ENCODE peak calls at places on chromosomes 13 and 19, in ten cellular contexts. One of them, this sample, is unnamed.

GRCh38 chr19:34676697-34677385 is at the start of gene SCGB2B2:
- DNase-seq in PC-3: peak
- DNase-seq in lower lobe of right lung: peak
- DNase-seq in keratinocyte: no peak
- DNase-seq in suprapubic skin: peak
- DNase-seq in stomach: no peak
- DNase-seq in brain microvascular endothelial cell: no peak
- DNase-seq in OCI-LY7: peak
- DNase-seq in foreskin fibroblast: no peak
- DNase-seq in AG09319: no peak
- DNase-seq in this sample: no peak

GRCh38 chr13:22229916-22230315 is 559.0 kb downstream of the FGF9 start:
- DNase-seq in PC-3: no peak
- DNase-seq in lower lobe of right lung: no peak
- DNase-seq in keratinocyte: no peak
- DNase-seq in suprapubic skin: no peak
- DNase-seq in stomach: no peak
- DNase-seq in brain microvascular endothelial cell: no peak
- DNase-seq in OCI-LY7: no peak
- DNase-seq in foreskin fibroblast: no peak
- DNase-seq in AG09319: no peak
- DNase-seq in this sample: no peak

GRCh38 chr19:29694669-29695627 is 20.1 kb downstream of the C19orf12 start:
- DNase-seq in PC-3: peak
- DNase-seq in lower lobe of right lung: peak
- DNase-seq in keratinocyte: no peak
- DNase-seq in suprapubic skin: peak
- DNase-seq in stomach: peak
- DNase-seq in brain microvascular endothelial cell: peak
- DNase-seq in OCI-LY7: peak
- DNase-seq in foreskin fibroblast: peak
- DNase-seq in AG09319: peak
- DNase-seq in this sample: no peak

GRCh38 chr19:40383668-40384248 is 6.2 kb downstream of the HIPK4 start:
- DNase-seq in PC-3: no peak
- DNase-seq in lower lobe of right lung: no peak
- DNase-seq in keratinocyte: no peak
- DNase-seq in suprapubic skin: no peak
- DNase-seq in stomach: no peak
- DNase-seq in brain microvascular endothelial cell: no peak
- DNase-seq in OCI-LY7: no peak
- DNase-seq in foreskin fibroblast: no peak
- DNase-seq in AG09319: no peak
- DNase-seq in this sample: no peak

GRCh38 chr13:93233997-93234416 is 7.4 kb downstream of the GPC6 start:
- DNase-seq in PC-3: no peak
- DNase-seq in lower lobe of right lung: no peak
- DNase-seq in keratinocyte: no peak
- DNase-seq in suprapubic skin: no peak
- DNase-seq in stomach: no peak
- DNase-seq in brain microvascular endothelial cell: no peak
- DNase-seq in OCI-LY7: peak
- DNase-seq in foreskin fibroblast: no peak
- DNase-seq in AG09319: no peak
- DNase-seq in this sample: peak

GRCh38 chr13:68888832-68889231 is 1218.8 kb upstream of the ATXN8OS start:
- DNase-seq in PC-3: peak
- DNase-seq in lower lobe of right lung: no peak
- DNase-seq in keratinocyte: no peak
- DNase-seq in suprapubic skin: no peak
- DNase-seq in stomach: no peak
- DNase-seq in brain microvascular endothelial cell: no peak
- DNase-seq in OCI-LY7: no peak
- DNase-seq in foreskin fibroblast: no peak
- DNase-seq in AG09319: no peak
- DNase-seq in this sample: no peak

GRCh38 chr19:275958-276646 is 15.1 kb downstream of the PLPP2 start:
- DNase-seq in PC-3: no peak
- DNase-seq in lower lobe of right lung: no peak
- DNase-seq in keratinocyte: no peak
- DNase-seq in suprapubic skin: no peak
- DNase-seq in stomach: no peak
- DNase-seq in brain microvascular endothelial cell: no peak
- DNase-seq in OCI-LY7: no peak
- DNase-seq in foreskin fibroblast: no peak
- DNase-seq in AG09319: no peak
- DNase-seq in this sample: no peak

GRCh38 chr19:1161716-1162115 is 12.4 kb downstream of the SBNO2 start:
- DNase-seq in PC-3: no peak
- DNase-seq in lower lobe of right lung: peak
- DNase-seq in keratinocyte: no peak
- DNase-seq in suprapubic skin: no peak
- DNase-seq in stomach: peak
- DNase-seq in brain microvascular endothelial cell: no peak
- DNase-seq in OCI-LY7: no peak
- DNase-seq in foreskin fibroblast: no peak
- DNase-seq in AG09319: no peak
- DNase-seq in this sample: no peak

GRCh38 chr19:35264281-35265125 is 4.3 kb upstream of the USF2 start:
- DNase-seq in PC-3: no peak
- DNase-seq in lower lobe of right lung: peak
- DNase-seq in keratinocyte: no peak
- DNase-seq in suprapubic skin: peak
- DNase-seq in stomach: peak
- DNase-seq in brain microvascular endothelial cell: no peak
- DNase-seq in OCI-LY7: no peak
- DNase-seq in foreskin fibroblast: no peak
- DNase-seq in AG09319: no peak
- DNase-seq in this sample: peak

GRCh38 chr13:64546371-64546770 is 2683.8 kb downstream of the PCDH9 start:
- DNase-seq in PC-3: peak
- DNase-seq in lower lobe of right lung: no peak
- DNase-seq in keratinocyte: no peak
- DNase-seq in suprapubic skin: no peak
- DNase-seq in stomach: no peak
- DNase-seq in brain microvascular endothelial cell: no peak
- DNase-seq in OCI-LY7: no peak
- DNase-seq in foreskin fibroblast: peak
- DNase-seq in AG09319: no peak
- DNase-seq in this sample: no peak

GRCh38 chr19:12163841-12164240 is 945 bp downstream of the ZNF136 start:
- DNase-seq in PC-3: peak
- DNase-seq in lower lobe of right lung: no peak
- DNase-seq in keratinocyte: no peak
- DNase-seq in suprapubic skin: no peak
- DNase-seq in stomach: no peak
- DNase-seq in brain microvascular endothelial cell: no peak
- DNase-seq in OCI-LY7: no peak
- DNase-seq in foreskin fibroblast: peak
- DNase-seq in AG09319: no peak
- DNase-seq in this sample: no peak

GRCh38 chr19:47122359-47123335 is 8.0 kb upstream of the SAE1 start:
- DNase-seq in PC-3: peak
- DNase-seq in lower lobe of right lung: no peak
- DNase-seq in keratinocyte: no peak
- DNase-seq in suprapubic skin: no peak
- DNase-seq in stomach: no peak
- DNase-seq in brain microvascular endothelial cell: peak
- DNase-seq in OCI-LY7: no peak
- DNase-seq in foreskin fibroblast: peak
- DNase-seq in AG09319: no peak
- DNase-seq in this sample: no peak

GRCh38 chr19:907183-907853 is 5.7 kb downstream of the R3HDM4 start:
- DNase-seq in PC-3: no peak
- DNase-seq in lower lobe of right lung: peak
- DNase-seq in keratinocyte: no peak
- DNase-seq in suprapubic skin: no peak
- DNase-seq in stomach: no peak
- DNase-seq in brain microvascular endothelial cell: no peak
- DNase-seq in OCI-LY7: peak
- DNase-seq in foreskin fibroblast: no peak
- DNase-seq in AG09319: no peak
- DNase-seq in this sample: peak

GRCh38 chr13:23866420-23867026 is 22.7 kb downstream of the MIPEP start:
- DNase-seq in PC-3: peak
- DNase-seq in lower lobe of right lung: no peak
- DNase-seq in keratinocyte: no peak
- DNase-seq in suprapubic skin: no peak
- DNase-seq in stomach: no peak
- DNase-seq in brain microvascular endothelial cell: no peak
- DNase-seq in OCI-LY7: no peak
- DNase-seq in foreskin fibroblast: no peak
- DNase-seq in AG09319: no peak
- DNase-seq in this sample: no peak

GRCh38 chr13:109344552-109345157 is 441.7 kb downstream of the IRS2 start:
- DNase-seq in PC-3: peak
- DNase-seq in lower lobe of right lung: no peak
- DNase-seq in keratinocyte: no peak
- DNase-seq in suprapubic skin: no peak
- DNase-seq in stomach: no peak
- DNase-seq in brain microvascular endothelial cell: peak
- DNase-seq in OCI-LY7: no peak
- DNase-seq in foreskin fibroblast: peak
- DNase-seq in AG09319: no peak
- DNase-seq in this sample: no peak

GRCh38 chr19:10478903-10479384 is 24.2 kb downstream of the KEAP1 start:
- DNase-seq in PC-3: peak
- DNase-seq in lower lobe of right lung: peak
- DNase-seq in keratinocyte: peak
- DNase-seq in suprapubic skin: peak
- DNase-seq in stomach: peak
- DNase-seq in brain microvascular endothelial cell: peak
- DNase-seq in OCI-LY7: peak
- DNase-seq in foreskin fibroblast: peak
- DNase-seq in AG09319: peak
- DNase-seq in this sample: peak

GRCh38 chr13:113545931-113546516 is 38.5 kb upstream of the TFDP1 start:
- DNase-seq in PC-3: no peak
- DNase-seq in lower lobe of right lung: peak
- DNase-seq in keratinocyte: no peak
- DNase-seq in suprapubic skin: peak
- DNase-seq in stomach: no peak
- DNase-seq in brain microvascular endothelial cell: no peak
- DNase-seq in OCI-LY7: no peak
- DNase-seq in foreskin fibroblast: no peak
- DNase-seq in AG09319: no peak
- DNase-seq in this sample: peak

GRCh38 chr13:52868190-52868589 is 19.8 kb upstream of the PCDH8 start:
- DNase-seq in PC-3: no peak
- DNase-seq in lower lobe of right lung: no peak
- DNase-seq in keratinocyte: no peak
- DNase-seq in suprapubic skin: no peak
- DNase-seq in stomach: no peak
- DNase-seq in brain microvascular endothelial cell: no peak
- DNase-seq in OCI-LY7: no peak
- DNase-seq in foreskin fibroblast: no peak
- DNase-seq in AG09319: no peak
- DNase-seq in this sample: no peak

GRCh38 chr13:26629260-26629659 is 71.8 kb downstream of the WASF3 start:
- DNase-seq in PC-3: peak
- DNase-seq in lower lobe of right lung: no peak
- DNase-seq in keratinocyte: no peak
- DNase-seq in suprapubic skin: no peak
- DNase-seq in stomach: no peak
- DNase-seq in brain microvascular endothelial cell: peak
- DNase-seq in OCI-LY7: peak
- DNase-seq in foreskin fibroblast: no peak
- DNase-seq in AG09319: no peak
- DNase-seq in this sample: no peak
- TF ChIP-seq CTCF in PC-3: peak
- TF ChIP-seq CTCF in lower lobe of right lung: no peak
- TF ChIP-seq CTCF in keratinocyte: peak
- TF ChIP-seq CTCF in suprapubic skin: no peak
- TF ChIP-seq CTCF in stomach: no peak
- TF ChIP-seq CTCF in brain microvascular endothelial cell: peak
- TF ChIP-seq CTCF in OCI-LY7: peak
- TF ChIP-seq CTCF in foreskin fibroblast: no peak
- TF ChIP-seq CTCF in AG09319: peak
- TF ChIP-seq CTCF in this sample: no peak

GRCh38 chr19:43779820-43780219 is 953 bp downstream of the KCNN4 start:
- DNase-seq in PC-3: peak
- DNase-seq in lower lobe of right lung: no peak
- DNase-seq in keratinocyte: no peak
- DNase-seq in suprapubic skin: no peak
- DNase-seq in stomach: no peak
- DNase-seq in brain microvascular endothelial cell: no peak
- DNase-seq in OCI-LY7: peak
- DNase-seq in foreskin fibroblast: no peak
- DNase-seq in AG09319: no peak
- DNase-seq in this sample: no peak
- TF ChIP-seq CTCF in PC-3: peak
- TF ChIP-seq CTCF in lower lobe of right lung: no peak
- TF ChIP-seq CTCF in keratinocyte: no peak
- TF ChIP-seq CTCF in suprapubic skin: no peak
- TF ChIP-seq CTCF in stomach: no peak
- TF ChIP-seq CTCF in brain microvascular endothelial cell: peak
- TF ChIP-seq CTCF in OCI-LY7: peak
- TF ChIP-seq CTCF in foreskin fibroblast: no peak
- TF ChIP-seq CTCF in AG09319: no peak
- TF ChIP-seq CTCF in this sample: peak

DNA sequence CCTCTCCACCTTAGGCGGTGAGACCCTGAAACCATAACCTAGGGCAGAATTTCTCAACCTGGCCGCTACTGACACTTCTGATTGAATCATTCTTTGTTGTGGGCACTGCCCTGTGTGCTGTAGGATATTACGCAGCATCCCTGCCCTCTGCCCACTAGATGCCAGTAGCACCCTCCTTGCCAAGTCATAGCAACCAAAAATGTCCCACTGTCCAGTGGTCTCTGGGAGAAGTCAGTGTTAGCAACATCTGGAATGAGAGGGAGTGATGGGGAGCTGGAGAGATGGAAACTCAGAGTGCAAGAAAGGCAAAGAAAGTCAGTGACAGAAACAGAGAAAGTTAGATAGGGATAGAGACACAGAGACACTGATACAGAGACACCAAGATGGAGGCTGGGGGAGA is 13.6 kb downstream of the KLK4 start:
- DNase-seq in PC-3: peak
- DNase-seq in lower lobe of right lung: no peak
- DNase-seq in keratinocyte: no peak
- DNase-seq in suprapubic skin: no peak
- DNase-seq in stomach: no peak
- DNase-seq in brain microvascular endothelial cell: no peak
- DNase-seq in OCI-LY7: no peak
- DNase-seq in foreskin fibroblast: no peak
- DNase-seq in AG09319: no peak
- DNase-seq in this sample: no peak
- TF ChIP-seq CTCF in PC-3: peak
- TF ChIP-seq CTCF in lower lobe of right lung: no peak
- TF ChIP-seq CTCF in keratinocyte: peak
- TF ChIP-seq CTCF in suprapubic skin: no peak
- TF ChIP-seq CTCF in stomach: no peak
- TF ChIP-seq CTCF in brain microvascular endothelial cell: no peak
- TF ChIP-seq CTCF in OCI-LY7: no peak
- TF ChIP-seq CTCF in foreskin fibroblast: no peak
- TF ChIP-seq CTCF in AG09319: no peak
- TF ChIP-seq CTCF in this sample: no peak

DNA sequence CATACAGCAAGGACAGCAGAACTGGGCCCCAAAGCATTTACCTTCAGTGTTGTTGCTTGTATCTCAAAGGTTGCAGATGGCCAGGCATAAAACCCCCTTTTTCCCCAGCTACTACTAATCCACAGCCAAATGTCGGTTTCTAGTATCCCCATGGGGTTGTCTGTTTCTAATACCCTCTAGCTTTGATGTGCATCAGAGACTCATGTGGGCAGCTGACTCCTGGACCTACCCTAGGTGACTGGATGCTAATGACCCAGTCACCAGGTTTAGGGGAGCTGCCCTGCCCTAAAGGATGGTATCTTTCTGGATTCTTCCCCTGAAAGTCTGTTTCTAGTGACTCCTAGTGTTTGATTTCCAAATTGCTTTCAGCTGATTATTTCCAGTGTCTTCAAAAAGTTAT is 23.9 kb downstream of the TJP3 start:
- DNase-seq in PC-3: no peak
- DNase-seq in lower lobe of right lung: no peak
- DNase-seq in keratinocyte: no peak
- DNase-seq in suprapubic skin: no peak
- DNase-seq in stomach: no peak
- DNase-seq in brain microvascular endothelial cell: no peak
- DNase-seq in OCI-LY7: no peak
- DNase-seq in foreskin fibroblast: no peak
- DNase-seq in AG09319: no peak
- DNase-seq in this sample: no peak
- TF ChIP-seq CTCF in PC-3: no peak
- TF ChIP-seq CTCF in lower lobe of right lung: no peak
- TF ChIP-seq CTCF in keratinocyte: no peak
- TF ChIP-seq CTCF in suprapubic skin: no peak
- TF ChIP-seq CTCF in stomach: no peak
- TF ChIP-seq CTCF in brain microvascular endothelial cell: no peak
- TF ChIP-seq CTCF in OCI-LY7: peak
- TF ChIP-seq CTCF in foreskin fibroblast: no peak
- TF ChIP-seq CTCF in AG09319: no peak
- TF ChIP-seq CTCF in this sample: peak